ENCODE peak calls at places on chromosomes 4 and X, in ten cellular contexts. One of them, this sample, is unnamed.

GRCh38 chr4:102541708-102542107 is 40.5 kb downstream of the NFKB1 start:
- DNase-seq in CD8-positive, alpha-beta memory T cell: no peak
- DNase-seq in LoVo: no peak
- DNase-seq in GM12865: peak; percentile 33
- DNase-seq in activated T-helper 2 cell treated with anti-CD3 and anti-CD28 coated beads, Interferon-gamma antibody, Interleukin-2, Interleukin-4, amounts not matched to agents 10 μg/mL and 5 μg/mL and 100 μg/mL, durations not matched to agents 14 hours and 24 hours and 36 hours: no peak
- DNase-seq in breast epithelium: no peak
- DNase-seq in IMR-90: no peak
- DNase-seq in Ammon's horn: peak; percentile 41
- DNase-seq in GM19239: no peak
- DNase-seq in OCI-M1: no peak
- DNase-seq in this sample: no peak

GRCh38 chr4:163755013-163755412 is 260.5 kb downstream of the TMA16 start:
- DNase-seq in LoVo: peak; percentile 20
- DNase-seq in Ammon's horn: no peak
- DNase-seq in IMR-90: peak; percentile 43
- DNase-seq in GM19239: no peak
- DNase-seq in CD8-positive, alpha-beta memory T cell: no peak
- DNase-seq in OCI-M1: peak; percentile 35
- DNase-seq in breast epithelium: no peak
- DNase-seq in activated T-helper 2 cell treated with anti-CD3 and anti-CD28 coated beads, Interferon-gamma antibody, Interleukin-2, Interleukin-4, amounts not matched to agents 10 μg/mL and 5 μg/mL and 100 μg/mL, durations not matched to agents 14 hours and 24 hours and 36 hours: no peak
- DNase-seq in GM12865: peak; percentile 38
- DNase-seq in this sample: peak; percentile 16

GRCh38 chrX:74107666-74108065 is 196.3 kb upstream of the ZCCHC13 start:
- DNase-seq in Ammon's horn: no peak
- DNase-seq in LoVo: no peak
- DNase-seq in GM12865: no peak
- DNase-seq in OCI-M1: no peak
- DNase-seq in breast epithelium: no peak
- DNase-seq in activated T-helper 2 cell treated with anti-CD3 and anti-CD28 coated beads, Interferon-gamma antibody, Interleukin-2, Interleukin-4, amounts not matched to agents 10 μg/mL and 5 μg/mL and 100 μg/mL, durations not matched to agents 14 hours and 24 hours and 36 hours: no peak
- DNase-seq in GM19239: no peak
- DNase-seq in IMR-90: no peak
- DNase-seq in CD8-positive, alpha-beta memory T cell: no peak
- DNase-seq in this sample: no peak

GRCh38 chr4:177293208-177294018 is 16.3 kb upstream of the NEIL3 start:
- DNase-seq in GM19239: no peak
- DNase-seq in LoVo: no peak
- DNase-seq in CD8-positive, alpha-beta memory T cell: no peak
- DNase-seq in Ammon's horn: no peak
- DNase-seq in activated T-helper 2 cell treated with anti-CD3 and anti-CD28 coated beads, Interferon-gamma antibody, Interleukin-2, Interleukin-4, amounts not matched to agents 10 μg/mL and 5 μg/mL and 100 μg/mL, durations not matched to agents 14 hours and 24 hours and 36 hours: no peak
- DNase-seq in OCI-M1: no peak
- DNase-seq in breast epithelium: no peak
- DNase-seq in GM12865: no peak
- DNase-seq in IMR-90: no peak
- DNase-seq in this sample: no peak

GRCh38 chr4:147093206-147093605 is 147.5 kb upstream of the TTC29 start:
- DNase-seq in Ammon's horn: no peak
- DNase-seq in LoVo: no peak
- DNase-seq in GM12865: no peak
- DNase-seq in GM19239: no peak
- DNase-seq in breast epithelium: no peak
- DNase-seq in CD8-positive, alpha-beta memory T cell: no peak
- DNase-seq in OCI-M1: no peak
- DNase-seq in IMR-90: no peak
- DNase-seq in activated T-helper 2 cell treated with anti-CD3 and anti-CD28 coated beads, Interferon-gamma antibody, Interleukin-2, Interleukin-4, amounts not matched to agents 10 μg/mL and 5 μg/mL and 100 μg/mL, durations not matched to agents 14 hours and 24 hours and 36 hours: no peak
- DNase-seq in this sample: no peak

GRCh38 chrX:63784902-63785692 is at the start of gene ARHGEF9:
- DNase-seq in IMR-90: no peak
- DNase-seq in CD8-positive, alpha-beta memory T cell: no peak
- DNase-seq in Ammon's horn: peak; percentile 17
- DNase-seq in LoVo: no peak
- DNase-seq in GM19239: no peak
- DNase-seq in GM12865: peak; percentile 9
- DNase-seq in breast epithelium: no peak
- DNase-seq in activated T-helper 2 cell treated with anti-CD3 and anti-CD28 coated beads, Interferon-gamma antibody, Interleukin-2, Interleukin-4, amounts not matched to agents 10 μg/mL and 5 μg/mL and 100 μg/mL, durations not matched to agents 14 hours and 24 hours and 36 hours: no peak
- DNase-seq in OCI-M1: peak; percentile 14
- DNase-seq in this sample: peak; percentile 2

GRCh38 chr4:33133723-33134122 is 2413.6 kb downstream of the PCDH7 start:
- DNase-seq in GM12865: no peak
- DNase-seq in breast epithelium: no peak
- DNase-seq in OCI-M1: peak; percentile 17
- DNase-seq in CD8-positive, alpha-beta memory T cell: no peak
- DNase-seq in GM19239: no peak
- DNase-seq in LoVo: no peak
- DNase-seq in IMR-90: no peak
- DNase-seq in activated T-helper 2 cell treated with anti-CD3 and anti-CD28 coated beads, Interferon-gamma antibody, Interleukin-2, Interleukin-4, amounts not matched to agents 10 μg/mL and 5 μg/mL and 100 μg/mL, durations not matched to agents 14 hours and 24 hours and 36 hours: no peak
- DNase-seq in Ammon's horn: no peak
- DNase-seq in this sample: no peak

GRCh38 chr4:155085843-155086530 is 122.4 kb upstream of the NPY2R start:
- DNase-seq in Ammon's horn: no peak
- DNase-seq in activated T-helper 2 cell treated with anti-CD3 and anti-CD28 coated beads, Interferon-gamma antibody, Interleukin-2, Interleukin-4, amounts not matched to agents 10 μg/mL and 5 μg/mL and 100 μg/mL, durations not matched to agents 14 hours and 24 hours and 36 hours: no peak
- DNase-seq in OCI-M1: peak; percentile 41
- DNase-seq in GM12865: no peak
- DNase-seq in GM19239: no peak
- DNase-seq in IMR-90: peak; percentile 3
- DNase-seq in LoVo: no peak
- DNase-seq in CD8-positive, alpha-beta memory T cell: no peak
- DNase-seq in breast epithelium: no peak
- DNase-seq in this sample: peak; percentile 63

GRCh38 chrX:39956803-39957394 is 140.9 kb downstream of the BCOR start:
- DNase-seq in GM19239: no peak
- DNase-seq in OCI-M1: no peak
- DNase-seq in activated T-helper 2 cell treated with anti-CD3 and anti-CD28 coated beads, Interferon-gamma antibody, Interleukin-2, Interleukin-4, amounts not matched to agents 10 μg/mL and 5 μg/mL and 100 μg/mL, durations not matched to agents 14 hours and 24 hours and 36 hours: no peak
- DNase-seq in Ammon's horn: no peak
- DNase-seq in CD8-positive, alpha-beta memory T cell: no peak
- DNase-seq in GM12865: no peak
- DNase-seq in LoVo: no peak
- DNase-seq in breast epithelium: no peak
- DNase-seq in IMR-90: no peak
- DNase-seq in this sample: no peak

GRCh38 chr4:123939621-123940020 is 543.0 kb downstream of the SPRY1 start:
- DNase-seq in activated T-helper 2 cell treated with anti-CD3 and anti-CD28 coated beads, Interferon-gamma antibody, Interleukin-2, Interleukin-4, amounts not matched to agents 10 μg/mL and 5 μg/mL and 100 μg/mL, durations not matched to agents 14 hours and 24 hours and 36 hours: no peak
- DNase-seq in Ammon's horn: no peak
- DNase-seq in CD8-positive, alpha-beta memory T cell: no peak
- DNase-seq in OCI-M1: peak; percentile 25
- DNase-seq in GM12865: no peak
- DNase-seq in IMR-90: peak; percentile 88
- DNase-seq in breast epithelium: no peak
- DNase-seq in GM19239: no peak
- DNase-seq in LoVo: peak; percentile 27
- DNase-seq in this sample: peak; percentile 93

GRCh38 chr4:158670975-158671664 is 567 bp downstream of the C4orf46 start:
- DNase-seq in breast epithelium: peak; percentile 53
- DNase-seq in LoVo: peak; percentile 59
- DNase-seq in GM19239: no peak
- DNase-seq in Ammon's horn: peak; percentile 79
- DNase-seq in IMR-90: peak; percentile 76
- DNase-seq in GM12865: peak; percentile 84
- DNase-seq in OCI-M1: peak; percentile 92
- DNase-seq in activated T-helper 2 cell treated with anti-CD3 and anti-CD28 coated beads, Interferon-gamma antibody, Interleukin-2, Interleukin-4, amounts not matched to agents 10 μg/mL and 5 μg/mL and 100 μg/mL, durations not matched to agents 14 hours and 24 hours and 36 hours: peak; percentile 47
- DNase-seq in CD8-positive, alpha-beta memory T cell: peak; percentile 39
- DNase-seq in this sample: peak; percentile 82

GRCh38 chr4:57182132-57182874 is 72.1 kb upstream of the IGFBP7 start:
- DNase-seq in activated T-helper 2 cell treated with anti-CD3 and anti-CD28 coated beads, Interferon-gamma antibody, Interleukin-2, Interleukin-4, amounts not matched to agents 10 μg/mL and 5 μg/mL and 100 μg/mL, durations not matched to agents 14 hours and 24 hours and 36 hours: no peak
- DNase-seq in CD8-positive, alpha-beta memory T cell: no peak
- DNase-seq in LoVo: no peak
- DNase-seq in GM12865: no peak
- DNase-seq in GM19239: no peak
- DNase-seq in breast epithelium: no peak
- DNase-seq in Ammon's horn: peak; percentile 92
- DNase-seq in IMR-90: no peak
- DNase-seq in OCI-M1: peak; percentile 40
- DNase-seq in this sample: no peak

GRCh38 chrX:78652971-78653822 is 5.9 kb downstream of the RTL3 start:
- DNase-seq in Ammon's horn: no peak
- DNase-seq in activated T-helper 2 cell treated with anti-CD3 and anti-CD28 coated beads, Interferon-gamma antibody, Interleukin-2, Interleukin-4, amounts not matched to agents 10 μg/mL and 5 μg/mL and 100 μg/mL, durations not matched to agents 14 hours and 24 hours and 36 hours: no peak
- DNase-seq in GM19239: no peak
- DNase-seq in breast epithelium: no peak
- DNase-seq in IMR-90: peak; percentile 85
- DNase-seq in GM12865: peak; percentile 39
- DNase-seq in CD8-positive, alpha-beta memory T cell: no peak
- DNase-seq in OCI-M1: peak; percentile 88
- DNase-seq in LoVo: no peak
- DNase-seq in this sample: peak; percentile 87

GRCh38 chrX:21645437-21646220 is 12.5 kb downstream of the KLHL34 start:
- DNase-seq in IMR-90: no peak
- DNase-seq in OCI-M1: no peak
- DNase-seq in Ammon's horn: no peak
- DNase-seq in CD8-positive, alpha-beta memory T cell: no peak
- DNase-seq in activated T-helper 2 cell treated with anti-CD3 and anti-CD28 coated beads, Interferon-gamma antibody, Interleukin-2, Interleukin-4, amounts not matched to agents 10 μg/mL and 5 μg/mL and 100 μg/mL, durations not matched to agents 14 hours and 24 hours and 36 hours: no peak
- DNase-seq in breast epithelium: no peak
- DNase-seq in GM12865: no peak
- DNase-seq in GM19239: no peak
- DNase-seq in LoVo: no peak
- DNase-seq in this sample: no peak

GRCh38 chrX:38669425-38669824 is 108.1 kb downstream of the TSPAN7 start:
- DNase-seq in OCI-M1: no peak
- DNase-seq in GM19239: no peak
- DNase-seq in activated T-helper 2 cell treated with anti-CD3 and anti-CD28 coated beads, Interferon-gamma antibody, Interleukin-2, Interleukin-4, amounts not matched to agents 10 μg/mL and 5 μg/mL and 100 μg/mL, durations not matched to agents 14 hours and 24 hours and 36 hours: no peak
- DNase-seq in GM12865: no peak
- DNase-seq in CD8-positive, alpha-beta memory T cell: no peak
- DNase-seq in breast epithelium: no peak
- DNase-seq in LoVo: no peak
- DNase-seq in Ammon's horn: no peak
- DNase-seq in IMR-90: no peak
- DNase-seq in this sample: no peak

GRCh38 chr4:167102475-167102874 is 131.8 kb downstream of the SPOCK3 start:
- DNase-seq in IMR-90: no peak
- DNase-seq in LoVo: no peak
- DNase-seq in Ammon's horn: peak; percentile 10
- DNase-seq in OCI-M1: no peak
- DNase-seq in breast epithelium: no peak
- DNase-seq in CD8-positive, alpha-beta memory T cell: no peak
- DNase-seq in GM19239: no peak
- DNase-seq in GM12865: no peak
- DNase-seq in activated T-helper 2 cell treated with anti-CD3 and anti-CD28 coated beads, Interferon-gamma antibody, Interleukin-2, Interleukin-4, amounts not matched to agents 10 μg/mL and 5 μg/mL and 100 μg/mL, durations not matched to agents 14 hours and 24 hours and 36 hours: no peak
- DNase-seq in this sample: no peak

GRCh38 chrX:13845721-13846378 is 29.0 kb upstream of the GPM6B start:
- DNase-seq in GM12865: no peak
- DNase-seq in GM19239: no peak
- DNase-seq in breast epithelium: no peak
- DNase-seq in IMR-90: no peak
- DNase-seq in activated T-helper 2 cell treated with anti-CD3 and anti-CD28 coated beads, Interferon-gamma antibody, Interleukin-2, Interleukin-4, amounts not matched to agents 10 μg/mL and 5 μg/mL and 100 μg/mL, durations not matched to agents 14 hours and 24 hours and 36 hours: no peak
- DNase-seq in CD8-positive, alpha-beta memory T cell: no peak
- DNase-seq in OCI-M1: no peak
- DNase-seq in Ammon's horn: no peak
- DNase-seq in LoVo: no peak
- DNase-seq in this sample: peak; percentile 54

GRCh38 chrX:150848914-150849365 is 49.5 kb downstream of the CD99L2 start:
- DNase-seq in breast epithelium: peak; percentile 45
- DNase-seq in GM12865: no peak
- DNase-seq in GM19239: no peak
- DNase-seq in Ammon's horn: no peak
- DNase-seq in OCI-M1: peak; percentile 84
- DNase-seq in IMR-90: no peak
- DNase-seq in LoVo: no peak
- DNase-seq in activated T-helper 2 cell treated with anti-CD3 and anti-CD28 coated beads, Interferon-gamma antibody, Interleukin-2, Interleukin-4, amounts not matched to agents 10 μg/mL and 5 μg/mL and 100 μg/mL, durations not matched to agents 14 hours and 24 hours and 36 hours: no peak
- DNase-seq in CD8-positive, alpha-beta memory T cell: no peak
- DNase-seq in this sample: no peak

GRCh38 chr4:171751538-171751937 is 61.7 kb upstream of the GALNTL6 start:
- DNase-seq in CD8-positive, alpha-beta memory T cell: no peak
- DNase-seq in breast epithelium: no peak
- DNase-seq in OCI-M1: no peak
- DNase-seq in Ammon's horn: no peak
- DNase-seq in LoVo: no peak
- DNase-seq in GM19239: no peak
- DNase-seq in GM12865: no peak
- DNase-seq in IMR-90: no peak
- DNase-seq in activated T-helper 2 cell treated with anti-CD3 and anti-CD28 coated beads, Interferon-gamma antibody, Interleukin-2, Interleukin-4, amounts not matched to agents 10 μg/mL and 5 μg/mL and 100 μg/mL, durations not matched to agents 14 hours and 24 hours and 36 hours: no peak
- DNase-seq in this sample: no peak

GRCh38 chrX:114162068-114162735 is 421.7 kb upstream of the HTR2C start:
- DNase-seq in Ammon's horn: no peak
- DNase-seq in GM12865: peak; percentile 24
- DNase-seq in OCI-M1: peak; percentile 32
- DNase-seq in IMR-90: no peak
- DNase-seq in activated T-helper 2 cell treated with anti-CD3 and anti-CD28 coated beads, Interferon-gamma antibody, Interleukin-2, Interleukin-4, amounts not matched to agents 10 μg/mL and 5 μg/mL and 100 μg/mL, durations not matched to agents 14 hours and 24 hours and 36 hours: no peak
- DNase-seq in LoVo: no peak
- DNase-seq in CD8-positive, alpha-beta memory T cell: no peak
- DNase-seq in GM19239: no peak
- DNase-seq in breast epithelium: no peak
- DNase-seq in this sample: no peak

GRCh38 chrX:66751136-66751782 is 112.4 kb upstream of the EDA2R start:
- DNase-seq in LoVo: no peak
- DNase-seq in OCI-M1: peak; percentile 61
- DNase-seq in CD8-positive, alpha-beta memory T cell: no peak
- DNase-seq in GM19239: no peak
- DNase-seq in IMR-90: no peak
- DNase-seq in GM12865: no peak
- DNase-seq in breast epithelium: no peak
- DNase-seq in activated T-helper 2 cell treated with anti-CD3 and anti-CD28 coated beads, Interferon-gamma antibody, Interleukin-2, Interleukin-4, amounts not matched to agents 10 μg/mL and 5 μg/mL and 100 μg/mL, durations not matched to agents 14 hours and 24 hours and 36 hours: no peak
- DNase-seq in Ammon's horn: no peak
- DNase-seq in this sample: peak; percentile 4

This sample was measured in iris pigment epithelial cell.